ENCODE peak calls at places on chromosomes 7 and 10, in five cellular contexts. One of them, this sample, is unnamed.

GRCh38 chr7:153523320-153524015 is 528.7 kb upstream of the DPP6 start:
- DNase-seq in NCI-H1105 treated with DMSO at 0.1 percent for 48 hours: no peak
- DNase-seq in nephron progenitor cell: no peak
- DNase-seq in GM19239: no peak
- DNase-seq in NCI-H2029: no peak
- DNase-seq in this sample: no peak

GRCh38 chr10:46286991-46287693 is at the start of gene ANTXRL:
- DNase-seq in GM19239: no peak
- DNase-seq in NCI-H2029: no peak
- DNase-seq in nephron progenitor cell: no peak
- DNase-seq in NCI-H1105 treated with DMSO at 0.1 percent for 48 hours: no peak
- DNase-seq in this sample: no peak

GRCh38 chr10:124522131-124522902 is 60.7 kb downstream of the LHPP start:
- DNase-seq in NCI-H1105 treated with DMSO at 0.1 percent for 48 hours: no peak
- DNase-seq in nephron progenitor cell: no peak
- DNase-seq in GM19239: no peak
- DNase-seq in NCI-H2029: no peak
- DNase-seq in this sample: no peak

GRCh38 chr10:132438091-132439024 is 41.4 kb downstream of the PWWP2B start:
- DNase-seq in NCI-H1105 treated with DMSO at 0.1 percent for 48 hours: no peak
- DNase-seq in NCI-H2029: no peak
- DNase-seq in GM19239: no peak
- DNase-seq in nephron progenitor cell: no peak
- DNase-seq in this sample: no peak

GRCh38 chr10:20006169-20006870 is 190.1 kb downstream of the PLXDC2 start:
- DNase-seq in GM19239: no peak
- DNase-seq in nephron progenitor cell: no peak
- DNase-seq in NCI-H2029: no peak
- DNase-seq in NCI-H1105 treated with DMSO at 0.1 percent for 48 hours: no peak
- DNase-seq in this sample: no peak

GRCh38 chr7:32881074-32881982 is 10.2 kb downstream of the KBTBD2 start:
- DNase-seq in NCI-H2029: no peak
- DNase-seq in NCI-H1105 treated with DMSO at 0.1 percent for 48 hours: no peak
- DNase-seq in nephron progenitor cell: no peak
- DNase-seq in GM19239: no peak
- DNase-seq in this sample: no peak

GRCh38 chr7:120856621-120857352 is 1.2 kb downstream of the TSPAN12 start:
- DNase-seq in NCI-H2029: peak; percentile 45
- DNase-seq in NCI-H1105 treated with DMSO at 0.1 percent for 48 hours: peak; percentile 26
- DNase-seq in nephron progenitor cell: peak; percentile 77
- DNase-seq in GM19239: peak; percentile 40
- DNase-seq in this sample: no peak

GRCh38 chr7:91379246-91379645 is 115.0 kb downstream of the FZD1 start:
- DNase-seq in NCI-H2029: no peak
- DNase-seq in NCI-H1105 treated with DMSO at 0.1 percent for 48 hours: no peak
- DNase-seq in GM19239: no peak
- DNase-seq in nephron progenitor cell: no peak
- DNase-seq in this sample: no peak

GRCh38 chr10:30494558-30494957 is 60.6 kb downstream of the MAP3K8 start:
- DNase-seq in nephron progenitor cell: no peak
- DNase-seq in NCI-H2029: no peak
- DNase-seq in GM19239: no peak
- DNase-seq in NCI-H1105 treated with DMSO at 0.1 percent for 48 hours: no peak
- DNase-seq in this sample: no peak

GRCh38 chr7:128453836-128454804 is 1.6 kb upstream of the HILPDA start:
- DNase-seq in GM19239: no peak
- DNase-seq in NCI-H2029: no peak
- DNase-seq in nephron progenitor cell: peak; percentile 75
- DNase-seq in NCI-H1105 treated with DMSO at 0.1 percent for 48 hours: no peak
- DNase-seq in this sample: no peak

GRCh38 chr10:93357680-93358079 is 124.5 kb downstream of the MYOF start:
- DNase-seq in NCI-H2029: no peak
- DNase-seq in GM19239: no peak
- DNase-seq in nephron progenitor cell: peak; percentile 20
- DNase-seq in NCI-H1105 treated with DMSO at 0.1 percent for 48 hours: peak; percentile 51
- DNase-seq in this sample: peak; percentile 37

GRCh38 chr10:79384773-79385391 is 37.6 kb downstream of the PPIF start:
- DNase-seq in nephron progenitor cell: no peak
- DNase-seq in GM19239: no peak
- DNase-seq in NCI-H1105 treated with DMSO at 0.1 percent for 48 hours: no peak
- DNase-seq in NCI-H2029: no peak
- DNase-seq in this sample: no peak

GRCh38 chr10:11870900-11871407 is 47.8 kb downstream of the PROSER2 start:
- DNase-seq in NCI-H2029: no peak
- DNase-seq in NCI-H1105 treated with DMSO at 0.1 percent for 48 hours: no peak
- DNase-seq in GM19239: no peak
- DNase-seq in nephron progenitor cell: no peak
- DNase-seq in this sample: no peak

GRCh38 chr10:17735166-17735941 is 16.6 kb upstream of the TMEM236 start:
- DNase-seq in NCI-H1105 treated with DMSO at 0.1 percent for 48 hours: no peak
- DNase-seq in nephron progenitor cell: no peak
- DNase-seq in GM19239: no peak
- DNase-seq in NCI-H2029: no peak
- DNase-seq in this sample: no peak

GRCh38 chr7:141097430-141097829 is 23.6 kb downstream of the TMEM178B start:
- DNase-seq in nephron progenitor cell: peak; percentile 45
- DNase-seq in NCI-H2029: no peak
- DNase-seq in GM19239: no peak
- DNase-seq in NCI-H1105 treated with DMSO at 0.1 percent for 48 hours: no peak
- DNase-seq in this sample: no peak

GRCh38 chr10:52056296-52056695 is 257.8 kb upstream of the DKK1 start:
- DNase-seq in NCI-H1105 treated with DMSO at 0.1 percent for 48 hours: no peak
- DNase-seq in nephron progenitor cell: no peak
- DNase-seq in GM19239: no peak
- DNase-seq in NCI-H2029: no peak
- DNase-seq in this sample: no peak

GRCh38 chr10:30355601-30356000 is 6.5 kb upstream of the MTPAP start:
- DNase-seq in NCI-H2029: no peak
- DNase-seq in nephron progenitor cell: no peak
- DNase-seq in NCI-H1105 treated with DMSO at 0.1 percent for 48 hours: no peak
- DNase-seq in GM19239: no peak
- DNase-seq in this sample: no peak

GRCh38 chr10:89593043-89593442 is 52.0 kb downstream of the PANK1 start:
- DNase-seq in nephron progenitor cell: no peak
- DNase-seq in NCI-H1105 treated with DMSO at 0.1 percent for 48 hours: no peak
- DNase-seq in GM19239: no peak
- DNase-seq in NCI-H2029: no peak
- DNase-seq in this sample: no peak

GRCh38 chr7:127250312-127251047 is 2.3 kb downstream of the GRM8 start:
- DNase-seq in NCI-H2029: no peak
- DNase-seq in GM19239: no peak
- DNase-seq in NCI-H1105 treated with DMSO at 0.1 percent for 48 hours: no peak
- DNase-seq in nephron progenitor cell: no peak
- DNase-seq in this sample: no peak

GRCh38 chr7:64504581-64505120 is 58.2 kb downstream of the ZNF680 start:
- DNase-seq in GM19239: no peak
- DNase-seq in NCI-H1105 treated with DMSO at 0.1 percent for 48 hours: no peak
- DNase-seq in NCI-H2029: no peak
- DNase-seq in nephron progenitor cell: no peak
- DNase-seq in this sample: no peak

GRCh38 chr7:95960706-95961244 is 188.4 kb downstream of the DYNC1I1 start:
- DNase-seq in NCI-H2029: no peak
- DNase-seq in nephron progenitor cell: no peak
- DNase-seq in GM19239: no peak
- DNase-seq in NCI-H1105 treated with DMSO at 0.1 percent for 48 hours: peak; percentile 12
- DNase-seq in this sample: no peak

GRCh38 chr10:70575874-70576802 is 26.4 kb downstream of the PRF1 start:
- DNase-seq in NCI-H2029: peak; percentile 74
- DNase-seq in GM19239: peak; percentile 63
- DNase-seq in nephron progenitor cell: no peak
- DNase-seq in NCI-H1105 treated with DMSO at 0.1 percent for 48 hours: peak; percentile 17
- DNase-seq in this sample: peak; percentile 71

GRCh38 chr10:130351466-130352290 is 215.5 kb downstream of the GLRX3 start:
- DNase-seq in NCI-H1105 treated with DMSO at 0.1 percent for 48 hours: no peak
- DNase-seq in NCI-H2029: no peak
- DNase-seq in GM19239: no peak
- DNase-seq in nephron progenitor cell: no peak
- DNase-seq in this sample: no peak

GRCh38 chr7:88455696-88456095 is 149.0 kb upstream of the STEAP4 start:
- DNase-seq in NCI-H1105 treated with DMSO at 0.1 percent for 48 hours: no peak
- DNase-seq in nephron progenitor cell: no peak
- DNase-seq in GM19239: no peak
- DNase-seq in NCI-H2029: no peak
- DNase-seq in this sample: no peak

GRCh38 chr7:140672382-140673062 is at the start of gene ADCK2:
- DNase-seq in nephron progenitor cell: peak; percentile 64
- DNase-seq in NCI-H1105 treated with DMSO at 0.1 percent for 48 hours: peak; percentile 43
- DNase-seq in GM19239: peak; percentile 86
- DNase-seq in NCI-H2029: peak; percentile 15
- DNase-seq in this sample: peak; percentile 51